ENCODE peak calls at places on chromosomes 4 and X, in five cellular contexts. B, A, H, Q and W are unnamed samples.

GRCh38 chr4:128006592-128006991 is 41.4 kb downstream of the ABHD18 start:
- DNase-seq in Q (no peak), A (no peak), H (no peak), B (no peak), W (no peak)

GRCh38 chr4:99722006-99722405 is 64.4 kb upstream of the C4orf54 start:
- DNase-seq in B (no peak), Q (no peak), H (no peak), A (no peak), W (no peak)

GRCh38 chr4:7384003-7384928 is 50.5 kb downstream of the PSAPL1 start:
- DNase-seq in A (no peak), B (peak), Q (no peak), H (no peak), W (peak)

GRCh38 chr4:77930154-77930553 is 67.5 kb downstream of the MRPL1 start:
- DNase-seq in B (no peak), H (no peak), A (no peak), Q (no peak), W (no peak)

GRCh38 chr4:105092768-105093167 is 53.9 kb upstream of the TET2 start:
- DNase-seq in A (no peak), H (no peak), B (no peak), Q (no peak), W (no peak)

GRCh38 chr4:76658231-76659102 is 223.4 kb downstream of the SHROOM3 start:
- DNase-seq in H (no peak), Q (no peak), A (no peak), B (no peak), W (no peak)

GRCh38 chrX:112163916-112164315 is 81.3 kb upstream of the TRPC5 start:
- DNase-seq in Q (no peak), H (no peak), A (no peak), B (no peak), W (no peak)

GRCh38 chrX:13283512-13283911 is 36.3 kb downstream of the ATXN3L start:
- DNase-seq in B (no peak), Q (no peak), H (no peak), A (no peak), W (no peak)

GRCh38 chrX:131841496-131842410 is 181.3 kb upstream of the STK26 start:
- DNase-seq in A (no peak), H (no peak), Q (peak), B (no peak), W (no peak)

GRCh38 chr4:22970665-22971064 is 277.9 kb downstream of the GBA3 start:
- DNase-seq in A (no peak), B (no peak), Q (no peak), H (no peak), W (no peak)

GRCh38 chr4:139214039-139214534 is 37.1 kb upstream of the ELF2 start:
- DNase-seq in Q (no peak), A (no peak), H (no peak), B (no peak), W (peak)

GRCh38 chr4:108168672-108169562 is at the start of gene LEF1:
- DNase-seq in H (no peak), A (peak), B (peak), Q (no peak), W (no peak)
- TF ChIP-seq POLR2A in H (no peak), A (no peak), B (no peak), Q (no peak), W (no peak)

DNA sequence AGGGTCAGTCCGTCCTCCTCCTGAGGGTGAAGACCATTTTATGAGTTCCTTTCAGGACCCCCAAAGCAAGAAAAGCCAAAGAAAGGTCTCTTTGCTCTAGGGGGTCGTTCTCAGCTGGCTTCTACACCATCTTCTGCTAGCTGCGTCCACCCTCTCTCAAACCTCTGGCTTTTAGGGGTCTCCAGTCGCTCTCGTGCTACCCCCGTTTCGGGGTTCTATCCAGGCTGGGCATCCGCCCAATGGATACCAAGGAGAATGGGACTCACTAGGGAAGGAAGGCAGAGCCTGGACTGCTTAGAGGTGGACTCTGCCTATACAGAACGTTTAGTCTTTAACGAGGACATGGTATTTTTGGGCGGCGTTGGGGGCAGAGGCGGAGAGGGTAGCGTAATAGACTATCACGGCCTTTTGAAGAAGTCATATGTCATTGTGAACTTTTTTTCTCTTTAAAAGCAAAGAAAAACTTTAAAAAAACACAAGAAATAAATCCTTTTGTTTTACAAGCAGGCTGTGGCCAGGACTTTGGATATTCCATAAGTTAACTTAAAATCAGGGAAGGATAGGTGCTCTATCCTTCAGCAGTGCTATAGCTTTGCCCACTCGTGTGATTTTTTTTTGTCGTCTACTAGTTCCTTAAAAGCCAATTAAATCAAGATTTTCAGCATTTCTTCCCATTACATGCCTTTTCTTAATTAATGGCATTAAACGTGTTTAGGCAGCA is 7.1 kb upstream of the PITX2 start:
- DNase-seq in A (no peak), B (no peak), Q (no peak), H (no peak), W (no peak)
- H3K4me3 ChIP-seq in A (no peak), B (no peak), Q (no peak), H (no peak), W (no peak)

GRCh38 chrX:119871599-119872395 is at the start of the genes NDUFA1 and RNF113A:
- DNase-seq in H (peak), Q (peak), A (peak), B (peak), W (peak)
- TF ChIP-seq POLR2A in H (no peak), Q (peak), A (peak), B (peak), W (no peak)

GRCh38 chr4:38930199-38930598 is 62.6 kb downstream of the FAM114A1 start:
- DNase-seq in Q (no peak), B (no peak), A (peak), H (no peak), W (no peak)
- H3K4me3 ChIP-seq in Q (no peak), B (no peak), A (no peak), H (no peak), W (no peak)

DNA sequence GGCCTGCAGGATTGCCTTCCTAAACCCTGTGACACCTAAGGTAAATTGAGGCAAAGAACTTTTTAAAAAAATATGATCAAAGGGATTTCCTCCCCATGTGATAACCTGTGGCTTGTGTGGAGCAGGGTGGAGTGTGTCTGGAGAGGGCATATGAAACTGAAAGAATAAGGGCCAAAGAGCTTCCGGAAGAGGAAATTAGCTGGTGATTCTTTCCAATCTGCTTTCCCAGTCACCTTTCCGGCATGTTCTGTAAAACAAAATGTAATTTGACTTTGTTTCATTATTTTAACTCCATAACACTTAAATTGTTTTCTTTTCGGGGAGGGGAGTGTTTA is 620 bp downstream of the XIAP start:
- DNase-seq in H (no peak), Q (no peak), A (no peak), B (no peak), W (no peak)
- TF ChIP-seq POLR2A in H (no peak), Q (peak), A (peak), B (no peak), W (no peak)

DNA sequence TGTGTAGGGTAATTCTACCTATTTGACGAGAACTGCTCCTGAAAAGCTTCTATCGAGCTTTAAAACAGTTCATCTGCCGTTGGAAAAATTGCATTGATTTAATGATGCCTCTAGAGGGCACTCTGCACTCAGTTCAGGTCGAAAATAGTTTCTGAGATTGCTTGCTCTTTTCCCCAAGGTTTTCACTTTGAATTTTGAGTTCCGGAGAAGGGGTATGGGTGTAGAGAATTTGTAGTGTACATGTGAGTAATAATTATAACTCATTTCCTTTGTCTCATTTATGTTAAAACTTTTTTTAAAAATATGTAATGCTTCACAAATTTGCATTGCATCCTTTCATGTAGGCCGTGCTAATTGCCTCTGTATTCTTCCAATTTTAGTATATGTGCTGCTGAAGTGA is 28.4 kb upstream of the TNIP3 start:
- DNase-seq in Q (no peak), A (no peak), B (no peak), H (no peak), W (no peak)
- H3K4me3 ChIP-seq in Q (no peak), A (no peak), B (no peak), H (no peak), W (no peak)